ENCODE peak calls at places on chromosomes 2 and 18, in five cellular contexts. One of them, this sample, is unnamed.
A peak's percentile ranks its signal among the peaks of the same experiment; 100 is the strongest.

GRCh38 chr2:145160855-145161254 is 640.9 kb upstream of the ZEB2 start:
- DNase-seq in fibroblast of the aortic adventitia: no peak
- DNase-seq in NCI-H1417 treated with DMSO at 0.1 percent for 48 hours: no peak
- DNase-seq in Calu3: no peak
- DNase-seq in KBM-7: no peak
- DNase-seq in this sample: no peak

GRCh38 chr2:47904903-47905453 is 1.3 kb downstream of the FBXO11 start:
- DNase-seq in NCI-H1417 treated with DMSO at 0.1 percent for 48 hours: no peak
- DNase-seq in Calu3: peak; percentile 12
- DNase-seq in KBM-7: peak; percentile 48
- DNase-seq in fibroblast of the aortic adventitia: no peak
- DNase-seq in this sample: peak; percentile 8

GRCh38 chr2:10132043-10132575 is 9.6 kb downstream of the RRM2 start:
- DNase-seq in Calu3: no peak
- DNase-seq in fibroblast of the aortic adventitia: no peak
- DNase-seq in KBM-7: no peak
- DNase-seq in NCI-H1417 treated with DMSO at 0.1 percent for 48 hours: no peak
- DNase-seq in this sample: no peak

GRCh38 chr18:22634464-22634863 is 216.7 kb upstream of the CTAGE1 start:
- DNase-seq in NCI-H1417 treated with DMSO at 0.1 percent for 48 hours: no peak
- DNase-seq in Calu3: no peak
- DNase-seq in fibroblast of the aortic adventitia: no peak
- DNase-seq in KBM-7: no peak
- DNase-seq in this sample: no peak

GRCh38 chr2:156513219-156513618 is 77.0 kb downstream of the GPD2 start:
- DNase-seq in KBM-7: no peak
- DNase-seq in fibroblast of the aortic adventitia: no peak
- DNase-seq in NCI-H1417 treated with DMSO at 0.1 percent for 48 hours: no peak
- DNase-seq in Calu3: no peak
- DNase-seq in this sample: no peak

GRCh38 chr2:226906439-226906796 is 70.6 kb downstream of the RHBDD1 start:
- DNase-seq in Calu3: no peak
- DNase-seq in KBM-7: no peak
- DNase-seq in NCI-H1417 treated with DMSO at 0.1 percent for 48 hours: no peak
- DNase-seq in fibroblast of the aortic adventitia: no peak
- DNase-seq in this sample: no peak

GRCh38 chr2:36359006-36359580 is 3.5 kb downstream of the CRIM1 start:
- DNase-seq in NCI-H1417 treated with DMSO at 0.1 percent for 48 hours: no peak
- DNase-seq in KBM-7: no peak
- DNase-seq in fibroblast of the aortic adventitia: peak; percentile 57
- DNase-seq in Calu3: no peak
- DNase-seq in this sample: no peak

GRCh38 chr2:197575987-197576386 is 60.1 kb downstream of the MOB4 start:
- DNase-seq in NCI-H1417 treated with DMSO at 0.1 percent for 48 hours: no peak
- DNase-seq in KBM-7: no peak
- DNase-seq in fibroblast of the aortic adventitia: peak; percentile 41
- DNase-seq in Calu3: no peak
- DNase-seq in this sample: no peak

GRCh38 chr2:240996161-240996833 is 2.1 kb upstream of the SNED1 start:
- DNase-seq in fibroblast of the aortic adventitia: no peak
- DNase-seq in Calu3: no peak
- DNase-seq in NCI-H1417 treated with DMSO at 0.1 percent for 48 hours: no peak
- DNase-seq in KBM-7: no peak
- DNase-seq in this sample: no peak

GRCh38 chr18:69674292-69674877 is 273.3 kb downstream of the CD226 start:
- DNase-seq in fibroblast of the aortic adventitia: no peak
- DNase-seq in KBM-7: no peak
- DNase-seq in Calu3: no peak
- DNase-seq in NCI-H1417 treated with DMSO at 0.1 percent for 48 hours: no peak
- DNase-seq in this sample: no peak

GRCh38 chr2:102065675-102066252 is 74.0 kb downstream of the IL1R2 start:
- DNase-seq in NCI-H1417 treated with DMSO at 0.1 percent for 48 hours: no peak
- DNase-seq in KBM-7: no peak
- DNase-seq in Calu3: peak; percentile 76
- DNase-seq in fibroblast of the aortic adventitia: peak; percentile 54
- DNase-seq in this sample: peak; percentile 67

GRCh38 chr2:42021490-42021889 is 26.3 kb upstream of the PKDCC start:
- DNase-seq in NCI-H1417 treated with DMSO at 0.1 percent for 48 hours: no peak
- DNase-seq in KBM-7: no peak
- DNase-seq in Calu3: no peak
- DNase-seq in fibroblast of the aortic adventitia: peak; percentile 41
- DNase-seq in this sample: no peak

GRCh38 chr2:232085826-232086425 is 124.4 kb downstream of the DIS3L2 start:
- DNase-seq in fibroblast of the aortic adventitia: peak; percentile 9
- DNase-seq in Calu3: no peak
- DNase-seq in KBM-7: no peak
- DNase-seq in NCI-H1417 treated with DMSO at 0.1 percent for 48 hours: no peak
- DNase-seq in this sample: no peak

GRCh38 chr18:49250819-49251388 is 209.5 kb downstream of the DYM start:
- DNase-seq in Calu3: peak; percentile 4
- DNase-seq in fibroblast of the aortic adventitia: peak; percentile 60
- DNase-seq in KBM-7: peak; percentile 50
- DNase-seq in NCI-H1417 treated with DMSO at 0.1 percent for 48 hours: no peak
- DNase-seq in this sample: no peak

GRCh38 chr2:43524180-43524965 is 71.5 kb downstream of the THADA start:
- DNase-seq in Calu3: no peak
- DNase-seq in NCI-H1417 treated with DMSO at 0.1 percent for 48 hours: no peak
- DNase-seq in KBM-7: no peak
- DNase-seq in fibroblast of the aortic adventitia: no peak
- DNase-seq in this sample: no peak

GRCh38 chr18:76686737-76687231 is 135.6 kb upstream of the ZNF236 start:
- DNase-seq in NCI-H1417 treated with DMSO at 0.1 percent for 48 hours: peak; percentile 78
- DNase-seq in KBM-7: peak; percentile 77
- DNase-seq in fibroblast of the aortic adventitia: peak; percentile 89
- DNase-seq in Calu3: peak; percentile 67
- DNase-seq in this sample: peak; percentile 54

GRCh38 chr18:616380-616995 is 19.7 kb downstream of the CLUL1 start:
- DNase-seq in fibroblast of the aortic adventitia: peak; percentile 82
- DNase-seq in Calu3: peak; percentile 21
- DNase-seq in NCI-H1417 treated with DMSO at 0.1 percent for 48 hours: no peak
- DNase-seq in KBM-7: peak; percentile 53
- DNase-seq in this sample: no peak

GRCh38 chr2:162297925-162298552 is 20.4 kb downstream of the IFIH1 start:
- DNase-seq in NCI-H1417 treated with DMSO at 0.1 percent for 48 hours: no peak
- DNase-seq in Calu3: peak; percentile 65
- DNase-seq in fibroblast of the aortic adventitia: peak; percentile 89
- DNase-seq in KBM-7: peak; percentile 63
- DNase-seq in this sample: no peak

GRCh38 chr2:174593574-174594203 is 3.9 kb downstream of the WIPF1 start:
- DNase-seq in Calu3: no peak
- DNase-seq in KBM-7: peak; percentile 95
- DNase-seq in fibroblast of the aortic adventitia: peak; percentile 89
- DNase-seq in NCI-H1417 treated with DMSO at 0.1 percent for 48 hours: no peak
- DNase-seq in this sample: no peak

GRCh38 chr2:241469746-241470145 is 38.6 kb downstream of the STK25 start:
- DNase-seq in Calu3: no peak
- DNase-seq in KBM-7: no peak
- DNase-seq in fibroblast of the aortic adventitia: no peak
- DNase-seq in NCI-H1417 treated with DMSO at 0.1 percent for 48 hours: no peak
- DNase-seq in this sample: no peak

GRCh38 chr18:52903858-52904257 is 563.9 kb downstream of the DCC start:
- DNase-seq in KBM-7: peak; percentile 53
- DNase-seq in fibroblast of the aortic adventitia: no peak
- DNase-seq in NCI-H1417 treated with DMSO at 0.1 percent for 48 hours: peak; percentile 9
- DNase-seq in Calu3: no peak
- DNase-seq in this sample: peak; percentile 18

GRCh38 chr2:21396252-21396651 is 272.5 kb downstream of the TDRD15 start:
- DNase-seq in fibroblast of the aortic adventitia: no peak
- DNase-seq in NCI-H1417 treated with DMSO at 0.1 percent for 48 hours: no peak
- DNase-seq in Calu3: no peak
- DNase-seq in KBM-7: no peak
- DNase-seq in this sample: no peak

GRCh38 chr2:217943379-217944321 is 59.1 kb downstream of the TNS1 start:
- DNase-seq in Calu3: peak; percentile 60
- DNase-seq in NCI-H1417 treated with DMSO at 0.1 percent for 48 hours: no peak
- DNase-seq in KBM-7: peak; percentile 44
- DNase-seq in fibroblast of the aortic adventitia: peak; percentile 45
- DNase-seq in this sample: peak; percentile 93

GRCh38 chr2:176072951-176073904 is 10.5 kb downstream of the EVX2 start:
- DNase-seq in fibroblast of the aortic adventitia: no peak
- DNase-seq in KBM-7: no peak
- DNase-seq in Calu3: no peak
- DNase-seq in NCI-H1417 treated with DMSO at 0.1 percent for 48 hours: no peak
- DNase-seq in this sample: no peak

GRCh38 chr18:8609711-8610441 is 639 bp downstream of the RAB12 start:
- DNase-seq in fibroblast of the aortic adventitia: no peak
- DNase-seq in KBM-7: peak; percentile 41
- DNase-seq in NCI-H1417 treated with DMSO at 0.1 percent for 48 hours: no peak
- DNase-seq in Calu3: peak; percentile 10
- DNase-seq in this sample: no peak

GRCh38 chr18:65750421-65751144 is at the start of gene CDH7:
- DNase-seq in NCI-H1417 treated with DMSO at 0.1 percent for 48 hours: no peak
- DNase-seq in Calu3: no peak
- DNase-seq in fibroblast of the aortic adventitia: no peak
- DNase-seq in KBM-7: no peak
- DNase-seq in this sample: no peak

GRCh38 chr2:31324000-31324633 is 90.2 kb downstream of the EHD3 start:
- DNase-seq in NCI-H1417 treated with DMSO at 0.1 percent for 48 hours: no peak
- DNase-seq in fibroblast of the aortic adventitia: no peak
- DNase-seq in KBM-7: no peak
- DNase-seq in Calu3: no peak
- DNase-seq in this sample: no peak

GRCh38 chr2:29040552-29040951 is 33.8 kb downstream of the PCARE start:
- DNase-seq in fibroblast of the aortic adventitia: no peak
- DNase-seq in Calu3: no peak
- DNase-seq in NCI-H1417 treated with DMSO at 0.1 percent for 48 hours: no peak
- DNase-seq in KBM-7: no peak
- DNase-seq in this sample: no peak

GRCh38 chr18:77749189-77749588 is 499.5 kb downstream of the GALR1 start:
- DNase-seq in KBM-7: peak; percentile 21
- DNase-seq in NCI-H1417 treated with DMSO at 0.1 percent for 48 hours: no peak
- DNase-seq in fibroblast of the aortic adventitia: no peak
- DNase-seq in Calu3: no peak
- DNase-seq in this sample: peak; percentile 8

GRCh38 chr2:240932001-240932723 is 26.0 kb downstream of the CROCC2 start:
- DNase-seq in NCI-H1417 treated with DMSO at 0.1 percent for 48 hours: no peak
- DNase-seq in fibroblast of the aortic adventitia: no peak
- DNase-seq in Calu3: no peak
- DNase-seq in KBM-7: no peak
- DNase-seq in this sample: no peak

GRCh38 chr2:170943596-170943995 is 14.5 kb downstream of the GORASP2 start:
- DNase-seq in Calu3: no peak
- DNase-seq in NCI-H1417 treated with DMSO at 0.1 percent for 48 hours: no peak
- DNase-seq in fibroblast of the aortic adventitia: no peak
- DNase-seq in KBM-7: no peak
- DNase-seq in this sample: no peak

GRCh38 chr2:134327367-134327766 is 73.5 kb downstream of the MGAT5 start:
- DNase-seq in fibroblast of the aortic adventitia: peak; percentile 62
- DNase-seq in Calu3: no peak
- DNase-seq in KBM-7: no peak
- DNase-seq in NCI-H1417 treated with DMSO at 0.1 percent for 48 hours: no peak
- DNase-seq in this sample: no peak

GRCh38 chr2:39394427-39395002 is 42.6 kb downstream of the MAP4K3 start:
- DNase-seq in KBM-7: no peak
- DNase-seq in Calu3: no peak
- DNase-seq in NCI-H1417 treated with DMSO at 0.1 percent for 48 hours: no peak
- DNase-seq in fibroblast of the aortic adventitia: peak; percentile 46
- DNase-seq in this sample: no peak

GRCh38 chr2:4424153-4424552 is 720.8 kb downstream of the DCDC2C start:
- DNase-seq in NCI-H1417 treated with DMSO at 0.1 percent for 48 hours: no peak
- DNase-seq in Calu3: no peak
- DNase-seq in fibroblast of the aortic adventitia: no peak
- DNase-seq in KBM-7: no peak
- DNase-seq in this sample: no peak